ENCODE peak calls at places on chromosomes 12 and 14, in four cellular contexts. One of them, this sample, is unnamed.

GRCh38 chr12:62158416-62159360 is 101.5 kb upstream of the USP15 start:
- DNase-seq in tibial artery: no peak
- DNase-seq in heart right ventricle: no peak
- DNase-seq in trophoblast cell: no peak
- DNase-seq in this sample: no peak

GRCh38 chr14:30655124-30655523 is 33.0 kb downstream of the SCFD1 start:
- DNase-seq in tibial artery: no peak
- DNase-seq in trophoblast cell: no peak
- DNase-seq in heart right ventricle: no peak
- DNase-seq in this sample: no peak

GRCh38 chr12:53123578-53124351 is 20.5 kb downstream of the SOAT2 start:
- DNase-seq in trophoblast cell: peak; percentile 47
- DNase-seq in tibial artery: no peak
- DNase-seq in heart right ventricle: no peak
- DNase-seq in this sample: no peak

GRCh38 chr14:105836160-105836559 is 309.8 kb downstream of the TMEM121 start:
- DNase-seq in tibial artery: no peak
- DNase-seq in trophoblast cell: no peak
- DNase-seq in heart right ventricle: no peak
- DNase-seq in this sample: no peak

GRCh38 chr12:19404232-19404880 is 34.9 kb upstream of the AEBP2 start:
- DNase-seq in trophoblast cell: peak; percentile 28
- DNase-seq in heart right ventricle: no peak
- DNase-seq in tibial artery: no peak
- DNase-seq in this sample: no peak

GRCh38 chr14:65098586-65098985 is 3.7 kb downstream of the MAX start:
- DNase-seq in trophoblast cell: no peak
- DNase-seq in tibial artery: no peak
- DNase-seq in heart right ventricle: no peak
- DNase-seq in this sample: no peak

GRCh38 chr12:113392988-113393579 is 10.6 kb downstream of the SDS start:
- DNase-seq in tibial artery: no peak
- DNase-seq in heart right ventricle: no peak
- DNase-seq in trophoblast cell: peak; percentile 39
- DNase-seq in this sample: no peak

GRCh38 chr12:51819851-51820720 is 28.4 kb downstream of the FIGNL2 start:
- DNase-seq in trophoblast cell: no peak
- DNase-seq in tibial artery: no peak
- DNase-seq in heart right ventricle: no peak
- DNase-seq in this sample: peak; percentile 56

GRCh38 chr14:56189306-56189705 is 71.1 kb downstream of the PELI2 start:
- DNase-seq in heart right ventricle: no peak
- DNase-seq in tibial artery: no peak
- DNase-seq in trophoblast cell: peak; percentile 89
- DNase-seq in this sample: no peak

GRCh38 chr14:24408764-24409163 is 10.0 kb downstream of the NYNRIN start:
- DNase-seq in tibial artery: no peak
- DNase-seq in trophoblast cell: no peak
- DNase-seq in heart right ventricle: no peak
- DNase-seq in this sample: no peak

GRCh38 chr12:124675881-124676688 is 108.7 kb upstream of the NCOR2 start:
- DNase-seq in heart right ventricle: no peak
- DNase-seq in trophoblast cell: peak; percentile 83
- DNase-seq in tibial artery: no peak
- DNase-seq in this sample: no peak

GRCh38 chr12:95998611-95999300 is 2.6 kb upstream of the HAL start:
- DNase-seq in trophoblast cell: peak; percentile 35
- DNase-seq in heart right ventricle: peak; percentile 28
- DNase-seq in tibial artery: no peak
- DNase-seq in this sample: no peak

GRCh38 chr14:90580381-90581335 is 183.8 kb downstream of the CALM1 start:
- DNase-seq in tibial artery: no peak
- DNase-seq in trophoblast cell: no peak
- DNase-seq in heart right ventricle: no peak
- DNase-seq in this sample: peak; percentile 51

GRCh38 chr14:57290753-57291152 is 22.0 kb downstream of the AP5M1 start:
- DNase-seq in heart right ventricle: no peak
- DNase-seq in tibial artery: no peak
- DNase-seq in trophoblast cell: no peak
- DNase-seq in this sample: no peak

GRCh38 chr12:118689793-118690192 is 291.5 kb upstream of the SRRM4 start:
- DNase-seq in heart right ventricle: no peak
- DNase-seq in trophoblast cell: no peak
- DNase-seq in tibial artery: no peak
- DNase-seq in this sample: no peak

GRCh38 chr12:89461649-89462612 is 62.7 kb downstream of the GALNT4 start:
- DNase-seq in trophoblast cell: no peak
- DNase-seq in heart right ventricle: no peak
- DNase-seq in tibial artery: no peak
- DNase-seq in this sample: no peak

GRCh38 chr12:19440019-19440858 is 947 bp downstream of the AEBP2 start:
- DNase-seq in tibial artery: peak; percentile 47
- DNase-seq in heart right ventricle: peak; percentile 55
- DNase-seq in trophoblast cell: peak; percentile 25
- DNase-seq in this sample: peak; percentile 78

GRCh38 chr14:76699901-76700590 is 61.2 kb upstream of the VASH1 start:
- DNase-seq in heart right ventricle: no peak
- DNase-seq in tibial artery: peak; percentile 64
- DNase-seq in trophoblast cell: no peak
- DNase-seq in this sample: no peak
- H3K27me3 ChIP-seq in heart right ventricle: no peaks in the 10 kb centered on the region
- H3K27me3 ChIP-seq in tibial artery: no peaks in the 10 kb centered on the region
- H3K27me3 ChIP-seq in trophoblast cell: no peaks in the 10 kb centered on the region
- H3K27me3 ChIP-seq in this sample: no peaks in the 10 kb centered on the region

GRCh38 chr12:80472241-80472640 is 28.2 kb downstream of the PTPRQ start:
- DNase-seq in heart right ventricle: no peak
- DNase-seq in tibial artery: no peak
- DNase-seq in trophoblast cell: no peak
- DNase-seq in this sample: no peak
- H3K27ac ChIP-seq in heart right ventricle: no peak overlapping the region
- H3K27ac ChIP-seq in tibial artery: no peak overlapping the region
- H3K27ac ChIP-seq in trophoblast cell: no peak overlapping the region
- H3K27ac ChIP-seq in this sample: no peak overlapping the region

GRCh38 chr14:38122241-38122640 is 85.5 kb upstream of the SSTR1 start:
- DNase-seq in trophoblast cell: no peak
- DNase-seq in heart right ventricle: no peak
- DNase-seq in tibial artery: no peak
- DNase-seq in this sample: no peak
- H3K9me3 ChIP-seq in trophoblast cell: no peaks in the 10 kb centered on the region
- H3K9me3 ChIP-seq in heart right ventricle: no peaks in the 10 kb centered on the region
- H3K9me3 ChIP-seq in tibial artery: no peaks in the 10 kb centered on the region
- H3K9me3 ChIP-seq in this sample: no peaks in the 10 kb centered on the region

GRCh38 chr14:96095058-96095457 is 55.9 kb downstream of the C14orf132 start:
- DNase-seq in heart right ventricle: no peak
- DNase-seq in tibial artery: no peak
- DNase-seq in trophoblast cell: no peak
- DNase-seq in this sample: no peak
- H3K27me3 ChIP-seq in heart right ventricle: peaks cover 51% of the 10 kb centered on the region
- H3K27me3 ChIP-seq in tibial artery: peaks cover 14% of the 10 kb centered on the region
- H3K27me3 ChIP-seq in trophoblast cell: no peaks in the 10 kb centered on the region
- H3K27me3 ChIP-seq in this sample: no peaks in the 10 kb centered on the region

GRCh38 chr14:81946808-81947798 is 413.4 kb upstream of the SEL1L start:
- DNase-seq in tibial artery: no peak
- DNase-seq in trophoblast cell: no peak
- DNase-seq in heart right ventricle: peak; percentile 7
- DNase-seq in this sample: no peak
- H3K27ac ChIP-seq in tibial artery: no peak overlapping the region
- H3K27ac ChIP-seq in trophoblast cell: no peak overlapping the region
- H3K27ac ChIP-seq in heart right ventricle: no peak overlapping the region
- H3K27ac ChIP-seq in this sample: no peak overlapping the region

This sample was measured in upper lobe of right lung.